ENCODE peak calls at places on chromosome 6, in ten cellular contexts. H is A549, W is thyroid gland, B is H1, Z is tibial nerve, E is adrenal gland, M is Peyer's patch, D is lower leg skin, K is endothelial cell of umbilical vein, U is uterus. T is an unnamed sample.

GRCh38 chr6:54717849-54718455 is 128.6 kb upstream of the FAM83B start:
- DNase-seq in U (peak), W (peak), H (peak), B (peak), M (peak), D (peak), K (peak), E (peak), Z (peak), T (no peak)

GRCh38 chr6:33700391-33701050 is 11.0 kb downstream of the UQCC2 start:
- DNase-seq in K (peak), B (peak), Z (no peak), E (peak), H (peak), D (no peak), W (peak), U (peak), M (peak), T (peak)

GRCh38 chr6:162620067-162620466 is 107.5 kb downstream of the PRKN start:
- DNase-seq in W (no peak), D (no peak), K (no peak), Z (no peak), E (no peak), U (no peak), M (no peak), H (no peak), B (no peak), T (no peak)

GRCh38 chr6:162090734-162091133 is 636.8 kb downstream of the PRKN start:
- DNase-seq in W (no peak), U (no peak), M (no peak), E (no peak), D (no peak), K (no peak), H (no peak), Z (no peak), B (no peak), T (no peak)

GRCh38 chr6:47135772-47136171 is 93.6 kb upstream of the ADGRF1 start:
- DNase-seq in B (no peak), Z (no peak), M (no peak), E (no peak), D (no peak), W (no peak), K (peak), U (no peak), H (peak), T (no peak)

GRCh38 chr6:146489489-146489888 is 54.1 kb upstream of the RAB32 start:
- DNase-seq in D (no peak), M (no peak), Z (no peak), B (no peak), K (no peak), W (no peak), H (no peak), U (no peak), E (no peak), T (no peak)

GRCh38 chr6:99507648-99508047 is 7.6 kb downstream of the USP45 start:
- DNase-seq in E (no peak), B (no peak), M (no peak), K (no peak), U (no peak), W (no peak), Z (no peak), H (no peak), D (no peak), T (no peak)

GRCh38 chr6:146339716-146340115 is 203.9 kb upstream of the RAB32 start:
- DNase-seq in D (no peak), U (no peak), H (peak), Z (no peak), M (no peak), B (no peak), K (peak), W (peak), E (no peak), T (no peak)

GRCh38 chr6:42915737-42916136 is at the start of gene PTCRA:
- DNase-seq in K (no peak), W (no peak), M (peak), D (no peak), U (no peak), Z (no peak), H (no peak), B (no peak), E (no peak), T (no peak)

GRCh38 chr6:42909835-42910234 is 6.0 kb upstream of the PTCRA start:
- DNase-seq in W (no peak), K (no peak), U (no peak), H (no peak), D (no peak), E (no peak), Z (no peak), B (no peak), M (no peak), T (no peak)

GRCh38 chr6:42914546-42914945 is 1.3 kb upstream of the PTCRA start:
- DNase-seq in Z (no peak), U (no peak), M (no peak), E (no peak), H (no peak), B (no peak), K (no peak), W (peak), D (no peak), T (no peak)

GRCh38 chr6:42907336-42907735 is 8.5 kb upstream of the PTCRA start:
- DNase-seq in E (no peak), D (no peak), W (no peak), K (no peak), U (peak), B (no peak), Z (no peak), H (no peak), M (no peak), T (no peak)

GRCh38 chr6:42911171-42912021 is 4.5 kb upstream of the PTCRA start:
- DNase-seq in Z (no peak), K (no peak), B (peak), H (no peak), E (no peak), D (no peak), W (peak), U (no peak), M (no peak), T (no peak)
- TF ChIP-seq CTCF in Z (no peak), K (no peak), B (peak), H (no peak), E (no peak), D (no peak), W (no peak), U (no peak), M (no peak), T (no peak)

DNA sequence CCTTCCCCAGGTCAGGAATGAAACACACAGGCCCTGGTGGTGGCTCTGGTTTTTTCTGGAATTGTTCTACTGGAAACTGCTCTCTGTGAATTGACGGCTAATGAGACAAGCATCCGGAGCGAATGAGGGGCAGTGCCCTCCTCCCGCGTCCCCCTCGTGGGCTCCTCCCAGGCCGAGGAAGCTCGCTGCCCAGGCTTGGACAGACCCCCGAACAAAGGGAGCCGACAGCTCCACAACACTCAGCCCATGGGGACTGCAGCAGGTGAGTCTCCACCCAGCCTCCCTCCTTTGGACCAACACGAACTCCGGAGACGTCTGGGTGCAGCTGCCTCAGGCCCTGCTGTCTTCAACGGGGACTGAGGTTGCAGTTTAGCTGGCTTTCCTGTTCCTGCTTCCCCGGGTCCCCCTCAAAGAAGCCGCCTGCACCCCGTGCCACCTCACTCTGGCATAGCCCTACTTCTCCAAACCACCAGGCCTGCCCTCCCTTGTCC is 31.3 kb upstream of the AFDN start:
- DNase-seq in Z (no peak), E (no peak), H (no peak), K (no peak), D (peak), U (no peak), M (no peak), W (no peak), B (peak), T (no peak)
- H3K4me3 ChIP-seq in Z (no peak), E (no peak), H (no peak), K (no peak), D (no peak), U (no peak), M (no peak), W (no peak), B (no peak), T (no peak)

GRCh38 chr6:153003294-153003645 is 761 bp upstream of the MTRF1L start:
- DNase-seq in W (peak), D (no peak), K (no peak), M (no peak), H (no peak), B (no peak), E (no peak), U (no peak), Z (no peak), T (no peak)

GRCh38 chr6:153000243-153000642 is 2.3 kb downstream of the MTRF1L start:
- DNase-seq in W (no peak), H (no peak), Z (no peak), B (no peak), M (no peak), U (no peak), D (no peak), K (no peak), E (no peak), T (no peak)

GRCh38 chr6:153001767-153002612 is 519 bp downstream of the MTRF1L start:
- DNase-seq in H (no peak), B (no peak), Z (no peak), K (peak), U (no peak), W (no peak), E (peak), M (no peak), D (no peak), T (no peak)

DNA sequence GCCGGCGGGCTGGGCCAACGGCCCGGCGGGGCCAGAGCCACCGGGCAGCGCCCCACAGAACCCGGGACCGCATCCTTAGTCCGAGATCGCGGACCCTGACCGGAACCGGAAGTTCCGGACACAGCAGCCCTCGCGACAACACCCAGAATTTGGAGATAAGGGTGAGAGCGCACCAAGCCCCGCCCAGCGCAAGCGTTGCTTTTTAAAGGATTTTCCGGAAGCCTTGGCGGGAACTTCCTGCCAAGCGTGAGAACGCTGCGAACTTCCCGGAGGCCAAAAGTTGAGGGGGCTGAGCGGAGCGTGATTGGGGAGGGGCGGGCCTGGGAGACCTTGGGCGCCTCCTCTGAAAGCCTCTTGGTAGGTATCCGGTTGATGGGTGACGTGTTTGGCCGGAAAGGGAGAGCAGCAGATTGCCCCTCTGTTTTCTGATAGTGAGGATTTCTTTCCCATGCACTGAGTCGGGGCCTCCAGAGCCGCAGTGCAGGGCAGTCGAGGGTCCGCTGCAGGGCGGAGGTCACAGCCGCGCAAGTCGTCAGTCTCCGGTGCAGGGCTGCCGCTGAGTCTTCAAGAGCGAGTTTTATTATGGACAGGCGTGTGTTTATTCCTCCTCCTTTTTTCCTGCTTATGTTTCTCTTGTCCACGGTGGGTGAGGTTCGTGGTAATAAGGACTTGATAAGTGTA is at the start of gene MTRF1L:
- DNase-seq in H (peak), W (peak), K (peak), M (peak), U (peak), Z (peak), D (peak), E (peak), B (peak), T (peak)
- TF ChIP-seq POLR2A in H (no peak), W (no peak), K (peak), M (peak), U (peak), Z (peak), D (peak), E (peak), B (peak), T (peak)

DNA sequence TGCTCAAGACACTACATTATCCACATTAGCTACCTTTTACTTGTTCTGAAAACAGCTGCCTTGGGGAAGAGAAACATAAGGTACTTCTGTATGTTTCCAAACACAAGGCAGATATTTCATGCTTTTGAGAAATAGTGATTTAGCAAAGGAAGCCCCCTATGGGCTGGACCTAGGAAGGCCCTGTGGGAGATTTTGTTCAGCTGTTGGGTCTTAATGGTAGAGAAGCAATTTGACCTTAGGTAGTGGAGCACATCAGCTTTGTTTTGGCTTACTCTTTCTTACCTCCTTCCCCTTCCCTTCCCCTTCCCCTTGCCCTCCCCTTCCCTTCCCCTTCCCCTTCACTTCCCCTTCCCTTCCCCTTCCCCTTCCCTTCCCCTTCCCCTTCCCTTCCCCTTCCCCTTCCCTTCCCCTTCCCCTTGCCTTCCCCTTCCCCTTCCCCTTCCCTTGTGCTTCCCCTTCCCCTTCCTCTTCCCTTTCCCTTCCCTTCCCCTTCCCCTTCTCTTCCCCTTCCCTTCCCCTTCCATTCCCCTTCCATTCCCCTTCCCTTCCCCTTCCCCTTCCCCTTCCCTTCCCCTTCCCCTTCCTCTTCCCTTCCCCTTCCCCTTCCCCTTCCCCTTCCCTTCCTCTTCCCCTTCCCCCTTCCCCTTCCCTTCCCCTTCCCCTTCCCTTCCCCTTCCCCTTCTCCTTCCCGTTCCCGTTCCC is 84.6 kb downstream of the ANKS1A start:
- DNase-seq in W (no peak), D (no peak), Z (no peak), H (no peak), K (no peak), E (no peak), B (no peak), M (no peak), U (no peak), T (no peak)
- TF ChIP-seq CTCF in W (no peak), D (no peak), Z (no peak), H (no peak), K (peak), E (peak), B (peak), M (no peak), U (no peak), T (no peak)

GRCh38 chr6:124961468-124961783 is 811 bp upstream of the RNF217 start:
- DNase-seq in Z (no peak), E (no peak), D (no peak), H (no peak), M (no peak), W (no peak), K (no peak), B (no peak), U (no peak), T (no peak)
- H3K4me3 ChIP-seq in Z (peak), E (peak), D (peak), H (peak), M (peak), W (peak), K (peak), B (peak), U (peak), T (peak)

T was measured in gastrocnemius medialis.